ENCODE peak calls at places on chromosomes 2 and 18, in ten cellular contexts. R, L, K, B, X, J, P, A, O and U are unnamed samples.

GRCh38 chr18:10210077-10210476 is 244.4 kb upstream of the APCDD1 start:
- DNase-seq in R (no peak), L (no peak), K (no peak), B (no peak), X (no peak), J (no peak), P (no peak), A (no peak), O (no peak), U (no peak)

GRCh38 chr2:67667054-67667908 is 270.1 kb downstream of the ETAA1 start:
- DNase-seq in R (no peak), L (no peak), K (no peak), B (no peak), X (no peak), J (no peak), P (no peak), A (no peak), O (no peak), U (no peak)

GRCh38 chr18:13225261-13225660 is 6.7 kb downstream of the LDLRAD4 start:
- DNase-seq in R (no peak), L (no peak), K (no peak), B (no peak), X (no peak), J (no peak), P (no peak), A (no peak), O (no peak), U (no peak)

GRCh38 chr18:48408727-48409590 is at the start of gene ZBTB7C:
- DNase-seq in R (no peak), L (peak), K (peak), B (no peak), X (no peak), J (no peak), P (peak), A (peak), O (peak), U (peak)

GRCh38 chr2:159445307-159445706 is 158.8 kb upstream of the WDSUB1 start:
- DNase-seq in R (no peak), L (no peak), K (no peak), B (no peak), X (no peak), J (peak), P (no peak), A (no peak), O (no peak), U (no peak)

GRCh38 chr2:88170472-88170892 is 336 bp downstream of the THNSL2 start:
- DNase-seq in R (peak), L (no peak), K (no peak), B (no peak), X (no peak), J (no peak), P (no peak), A (no peak), O (no peak), U (peak)

GRCh38 chr2:180337136-180337535 is 330.0 kb upstream of the CWC22 start:
- DNase-seq in R (no peak), L (no peak), K (no peak), B (no peak), X (no peak), J (no peak), P (no peak), A (no peak), O (no peak), U (no peak)

GRCh38 chr2:171522804-171523338 is 597 bp downstream of the CYBRD1 start:
- DNase-seq in R (peak), L (peak), K (peak), B (no peak), X (no peak), J (peak), P (no peak), A (peak), O (peak), U (peak)

GRCh38 chr2:42064417-42064942 is 16.7 kb downstream of the PKDCC start:
- DNase-seq in R (peak), L (no peak), K (no peak), B (no peak), X (peak), J (no peak), P (no peak), A (peak), O (no peak), U (no peak)

GRCh38 chr18:7945882-7946281 is 378.8 kb downstream of the PTPRM start:
- DNase-seq in R (peak), L (no peak), K (peak), B (no peak), X (peak), J (no peak), P (no peak), A (peak), O (no peak), U (no peak)

GRCh38 chr2:168336786-168337388 is 89.5 kb upstream of the STK39 start:
- DNase-seq in R (no peak), L (peak), K (peak), B (no peak), X (no peak), J (peak), P (no peak), A (no peak), O (no peak), U (no peak)

GRCh38 chr18:63963610-63964256 is 6.1 kb upstream of the SERPINB8 start:
- DNase-seq in R (peak), L (no peak), K (peak), B (no peak), X (no peak), J (peak), P (peak), A (peak), O (no peak), U (peak)

GRCh38 chr2:99066075-99066557 is 75.4 kb upstream of the C2orf15 start:
- DNase-seq in R (peak), L (peak), K (peak), B (no peak), X (no peak), J (peak), P (no peak), A (peak), O (no peak), U (peak)

GRCh38 chr2:65807942-65808341 is 375.5 kb upstream of the SPRED2 start:
- DNase-seq in R (no peak), L (no peak), K (no peak), B (no peak), X (no peak), J (no peak), P (no peak), A (no peak), O (no peak), U (no peak)

GRCh38 chr2:200747668-200748618 is 63.8 kb upstream of the BZW1 start:
- DNase-seq in R (peak), L (no peak), K (no peak), B (no peak), X (peak), J (peak), P (no peak), A (peak), O (no peak), U (no peak)

GRCh38 chr18:33761363-33761762 is 183.3 kb downstream of the ASXL3 start:
- DNase-seq in R (peak), L (peak), K (peak), B (no peak), X (no peak), J (peak), P (no peak), A (no peak), O (no peak), U (no peak)

GRCh38 chr18:42242758-42243157 is 287.7 kb downstream of the PIK3C3 start:
- DNase-seq in R (no peak), L (no peak), K (no peak), B (no peak), X (no peak), J (no peak), P (no peak), A (no peak), O (peak), U (no peak)

GRCh38 chr2:189128961-189129360 is 50.6 kb downstream of the COL5A2 start:
- DNase-seq in R (peak), L (no peak), K (no peak), B (no peak), X (no peak), J (no peak), P (no peak), A (no peak), O (no peak), U (no peak)

GRCh38 chr2:164737612-164738081 is 104.0 kb downstream of the COBLL1 start:
- DNase-seq in R (peak), L (peak), K (peak), B (peak), X (no peak), J (peak), P (peak), A (peak), O (peak), U (peak)

GRCh38 chr2:86239326-86239725 is 40.1 kb downstream of the MRPL35 start:
- DNase-seq in R (no peak), L (no peak), K (no peak), B (no peak), X (no peak), J (no peak), P (no peak), A (no peak), O (no peak), U (no peak)

GRCh38 chr18:59779979-59780378 is 82.8 kb upstream of the CCBE1 start:
- DNase-seq in R (peak), L (no peak), K (peak), B (no peak), X (peak), J (no peak), P (no peak), A (peak), O (no peak), U (no peak)

GRCh38 chr18:3593381-3593903 is 143.5 kb downstream of the TGIF1 start:
- DNase-seq in R (peak), L (no peak), K (peak), B (no peak), X (peak), J (no peak), P (no peak), A (no peak), O (no peak), U (peak)

GRCh38 chr2:182229288-182229687 is 197.5 kb downstream of the PDE1A start:
- DNase-seq in R (peak), L (no peak), K (peak), B (no peak), X (no peak), J (no peak), P (no peak), A (no peak), O (no peak), U (no peak)

GRCh38 chr2:129812071-129812470 is 167.4 kb upstream of the RAB6C start:
- DNase-seq in R (no peak), L (peak), K (no peak), B (no peak), X (no peak), J (peak), P (peak), A (no peak), O (no peak), U (no peak)

GRCh38 chr18:63071566-63072175 is 247.9 kb downstream of the BCL2 start:
- DNase-seq in R (no peak), L (no peak), K (no peak), B (no peak), X (no peak), J (no peak), P (no peak), A (no peak), O (peak), U (no peak)

GRCh38 chr18:10015288-10015701 is 101.5 kb downstream of the VAPA start:
- DNase-seq in R (peak), L (no peak), K (peak), B (no peak), X (no peak), J (no peak), P (no peak), A (peak), O (no peak), U (no peak)

GRCh38 chr2:191436368-191437055 is 191.3 kb downstream of the MYO1B start:
- DNase-seq in R (no peak), L (no peak), K (no peak), B (no peak), X (no peak), J (no peak), P (no peak), A (peak), O (no peak), U (no peak)

GRCh38 chr2:113981404-113982134 is 91.7 kb downstream of the ACTR3 start:
- DNase-seq in R (peak), L (no peak), K (no peak), B (no peak), X (no peak), J (no peak), P (no peak), A (no peak), O (no peak), U (no peak)

GRCh38 chr2:54557601-54558187 is 101.6 kb downstream of the SPTBN1 start:
- DNase-seq in R (peak), L (peak), K (peak), B (no peak), X (no peak), J (peak), P (peak), A (no peak), O (peak), U (peak)
- TF ChIP-seq CTCF in R (no peak), L (no peak), K (peak), B (no peak), X (peak), J (peak), P (peak), A (no peak), O (no peak), U (no peak)

DNA sequence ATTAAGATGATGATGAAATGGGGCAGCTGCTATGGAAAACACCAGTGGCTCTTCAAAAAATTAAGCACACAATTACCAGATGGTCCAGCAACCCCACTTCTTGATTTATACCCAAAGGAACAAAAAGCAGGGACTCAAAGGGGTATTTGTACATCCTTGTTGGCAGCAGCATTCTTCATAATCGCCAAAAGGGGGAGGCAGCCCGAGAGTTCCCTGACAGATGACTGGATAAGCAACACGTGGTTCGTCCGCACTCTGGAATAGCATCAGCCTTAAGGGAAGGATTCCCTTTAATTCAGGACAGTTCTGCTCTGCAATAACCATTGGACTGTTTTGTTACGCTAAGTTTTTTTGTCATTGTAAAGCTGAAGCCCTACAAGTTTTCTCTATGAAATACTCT is 76.7 kb upstream of the TWIST2 start:
- DNase-seq in R (peak), L (no peak), K (no peak), B (no peak), X (no peak), J (no peak), P (no peak), A (no peak), O (no peak), U (no peak)
- TF ChIP-seq CTCF in R (peak), L (no peak), K (peak), B (no peak), X (peak), J (no peak), P (no peak), A (peak), O (peak), U (no peak)

GRCh38 chr2:223101340-223102039 is 49.5 kb downstream of the KCNE4 start:
- DNase-seq in R (peak), L (peak), K (peak), B (no peak), X (no peak), J (peak), P (no peak), A (no peak), O (no peak), U (peak)
- TF ChIP-seq CTCF in R (peak), L (no peak), K (peak), B (no peak), X (peak), J (peak), P (no peak), A (peak), O (peak), U (peak)

DNA sequence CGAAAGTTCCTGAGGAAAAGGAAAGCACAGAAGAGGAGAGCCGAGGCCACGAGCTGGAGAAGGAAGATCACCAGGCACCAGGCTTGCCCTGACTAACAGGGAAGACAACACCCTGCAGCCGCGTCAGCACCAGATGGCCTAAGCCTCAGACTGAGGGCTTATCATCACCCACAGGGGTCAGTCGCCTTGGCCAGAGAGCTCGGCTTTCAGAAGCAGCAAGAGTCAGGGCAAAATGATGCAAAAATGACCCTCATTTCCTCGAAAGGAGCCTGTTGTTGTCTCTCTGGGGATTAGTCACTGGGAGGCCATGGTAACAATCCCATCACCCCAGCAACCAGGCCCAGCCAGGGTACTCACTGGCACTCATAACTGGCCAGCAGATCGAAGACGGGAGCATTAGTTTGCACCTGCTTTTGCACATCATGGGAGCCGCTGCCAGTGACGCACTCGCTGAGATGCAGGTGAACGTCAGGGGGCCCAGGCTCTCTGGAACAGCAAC is 42.7 kb upstream of the ZFP36L2 start:
- DNase-seq in R (peak), L (no peak), K (no peak), B (peak), X (peak), J (no peak), P (peak), A (peak), O (no peak), U (peak)
- TF ChIP-seq CTCF in R (peak), L (no peak), K (no peak), B (no peak), X (no peak), J (no peak), P (no peak), A (no peak), O (no peak), U (no peak)

GRCh38 chr2:228869601-228870264 is 401.4 kb downstream of the PID1 start:
- DNase-seq in R (no peak), L (no peak), K (no peak), B (no peak), X (no peak), J (no peak), P (no peak), A (no peak), O (no peak), U (no peak)
- TF ChIP-seq CTCF in R (no peak), L (no peak), K (no peak), B (no peak), X (no peak), J (no peak), P (no peak), A (no peak), O (no peak), U (no peak)

GRCh38 chr2:217948341-217948791 is 54.4 kb downstream of the TNS1 start:
- DNase-seq in R (no peak), L (no peak), K (no peak), B (no peak), X (no peak), J (no peak), P (no peak), A (no peak), O (no peak), U (no peak)
- TF ChIP-seq CTCF in R (no peak), L (no peak), K (no peak), B (no peak), X (no peak), J (no peak), P (no peak), A (no peak), O (no peak), U (no peak)